ENCODE peak calls at places on chromosome 4, in eight cellular contexts. I, C, G, T, Z, Q, V and R are unnamed samples.

GRCh38 chr4:168028568-168028967 is 63.8 kb upstream of the ANXA10 start:
- DNase-seq in I (no peak), C (no peak), G (no peak), T (peak; percentile 22), Z (no peak), Q (no peak), V (no peak), R (peak; percentile 35)

GRCh38 chr4:86640469-86640868 is 46.4 kb downstream of the PTPN13 start:
- DNase-seq in I (no peak), C (no peak), G (no peak), T (no peak), Z (no peak), Q (no peak), V (no peak), R (peak; percentile 61)

GRCh38 chr4:186752310-186752709 is 28.7 kb upstream of the FAT1 start:
- DNase-seq in I (no peak), C (no peak), G (no peak), T (no peak), Z (no peak), Q (no peak), V (no peak), R (no peak)

GRCh38 chr4:100926039-100926717 is 408.4 kb upstream of the EMCN start:
- DNase-seq in I (no peak), C (no peak), G (no peak), T (no peak), Z (no peak), Q (no peak), V (no peak), R (no peak)

GRCh38 chr4:763922-764321 is 58.3 kb downstream of the PCGF3 start:
- DNase-seq in I (no peak), C (peak; percentile 28), G (no peak), T (no peak), Z (no peak), Q (no peak), V (no peak), R (no peak)

GRCh38 chr4:187617117-187617516 is 378.5 kb upstream of the ZFP42 start:
- DNase-seq in I (no peak), C (no peak), G (no peak), T (no peak), Z (no peak), Q (no peak), V (no peak), R (no peak)

GRCh38 chr4:53453385-53453784 is 75.9 kb downstream of the FIP1L1 start:
- DNase-seq in I (no peak), C (no peak), G (no peak), T (no peak), Z (no peak), Q (no peak), V (no peak), R (no peak)

GRCh38 chr4:139975830-139976272 is 178.1 kb downstream of the MAML3 start:
- DNase-seq in I (no peak), C (no peak), G (no peak), T (peak; percentile 68), Z (no peak), Q (no peak), V (no peak), R (peak; percentile 47)

GRCh38 chr4:2843909-2844584 is 403 bp downstream of the ADD1 start:
- DNase-seq in I (peak; percentile 51), C (peak; percentile 77), G (no peak), T (peak; percentile 49), Z (no peak), Q (peak; percentile 65), V (no peak), R (peak; percentile 30)

GRCh38 chr4:10197952-10198351 is 81.4 kb upstream of the WDR1 start:
- DNase-seq in I (no peak), C (no peak), G (no peak), T (no peak), Z (no peak), Q (no peak), V (no peak), R (no peak)

GRCh38 chr4:94410678-94411206 is 41.0 kb upstream of the PDLIM5 start:
- DNase-seq in I (peak; percentile 65), C (no peak), G (no peak), T (no peak), Z (no peak), Q (no peak), V (no peak), R (no peak)

GRCh38 chr4:79831701-79832514 is 241.1 kb downstream of the ANTXR2 start:
- DNase-seq in I (no peak), C (no peak), G (no peak), T (peak; percentile 6), Z (no peak), Q (no peak), V (no peak), R (no peak)

GRCh38 chr4:148116264-148116663 is 325.9 kb downstream of the NR3C2 start:
- DNase-seq in I (peak; percentile 17), C (no peak), G (no peak), T (peak; percentile 5), Z (no peak), Q (no peak), V (no peak), R (no peak)
- H3K4me1 ChIP-seq in I (peaks cover 5% of the 10 kb centered on the region), C (no peaks in the 10 kb centered on the region), G (peaks cover 26% of the 10 kb centered on the region), T (no peaks in the 10 kb centered on the region), Z (no peaks in the 10 kb centered on the region), Q (no peaks in the 10 kb centered on the region), V (no peaks in the 10 kb centered on the region), R (peaks cover 4% of the 10 kb centered on the region)

GRCh38 chr4:15378493-15378892 is 49.3 kb upstream of the C1QTNF7 start:
- DNase-seq in I (no peak), C (no peak), G (no peak), T (no peak), Z (no peak), Q (no peak), V (no peak), R (no peak)
- H3K4me1 ChIP-seq in I (no peaks in the 10 kb centered on the region), C (peaks cover 24% of the 10 kb centered on the region), G (peaks cover 6% of the 10 kb centered on the region), T (no peaks in the 10 kb centered on the region), Z (no peaks in the 10 kb centered on the region), Q (no peaks in the 10 kb centered on the region), V (peaks cover 27% of the 10 kb centered on the region), R (peaks cover 16% of the 10 kb centered on the region)

DNA sequence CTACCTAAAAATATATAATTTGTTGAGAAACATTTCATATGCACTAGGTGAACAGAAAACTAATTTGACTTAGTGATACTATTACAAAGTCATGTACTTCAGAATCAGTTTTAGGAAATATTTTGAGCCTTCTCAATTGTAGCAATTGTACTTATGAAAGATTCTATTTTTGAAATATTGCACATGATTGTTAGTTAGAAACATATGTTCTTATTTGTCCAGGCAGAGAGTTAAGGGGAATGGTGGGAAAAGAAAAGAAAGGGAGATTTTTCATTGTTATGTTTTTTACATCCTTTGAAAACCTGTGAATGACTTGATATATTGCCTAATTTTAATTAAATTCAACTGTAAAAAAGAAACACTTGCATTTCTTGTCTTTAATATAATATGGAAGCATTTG is 66.0 kb downstream of the GLRB start:
- DNase-seq in I (no peak), C (no peak), G (no peak), T (no peak), Z (no peak), Q (no peak), V (no peak), R (no peak)
- H3K4me1 ChIP-seq in I (no peaks in the 10 kb centered on the region), C (no peaks in the 10 kb centered on the region), G (no peaks in the 10 kb centered on the region), T (no peaks in the 10 kb centered on the region), Z (no peaks in the 10 kb centered on the region), Q (no peaks in the 10 kb centered on the region), V (no peaks in the 10 kb centered on the region), R (no peaks in the 10 kb centered on the region)

GRCh38 chr4:121144021-121144420 is 20.1 kb downstream of the TNIP3 start:
- DNase-seq in I (no peak), C (no peak), G (no peak), T (no peak), Z (no peak), Q (no peak), V (no peak), R (no peak)

GRCh38 chr4:121146530-121146929 is 17.6 kb downstream of the TNIP3 start:
- DNase-seq in I (no peak), C (no peak), G (no peak), T (no peak), Z (no peak), Q (no peak), V (no peak), R (no peak)

GRCh38 chr4:121140712-121141111 is 23.4 kb downstream of the TNIP3 start:
- DNase-seq in I (no peak), C (no peak), G (no peak), T (no peak), Z (no peak), Q (no peak), V (no peak), R (no peak)

GRCh38 chr4:121145430-121145829 is 18.7 kb downstream of the TNIP3 start:
- DNase-seq in I (no peak), C (no peak), G (no peak), T (no peak), Z (no peak), Q (no peak), V (no peak), R (no peak)

GRCh38 chr4:121143126-121143525 is 21.0 kb downstream of the TNIP3 start:
- DNase-seq in I (no peak), C (no peak), G (no peak), T (no peak), Z (no peak), Q (no peak), V (no peak), R (no peak)
- H3K4me1 ChIP-seq in I (peaks cover 3% of the 10 kb centered on the region), C (no peaks in the 10 kb centered on the region), G (peaks cover 30% of the 10 kb centered on the region), T (peaks cover 10% of the 10 kb centered on the region), Z (no peaks in the 10 kb centered on the region), Q (no peaks in the 10 kb centered on the region), V (peaks cover under 1% of the 10 kb centered on the region), R (no peaks in the 10 kb centered on the region)